ENCODE peak calls at places on chromosomes 2 and 18, in six cellular contexts. H is stomach, Q is heart left ventricle, M is tibial nerve, O is right lobe of liver, J is H54. X is an unnamed sample.

GRCh38 chr18:45687617-45688016 is 36.4 kb upstream of the SLC14A1 start:
- DNase-seq in H (no peak), Q (no peak), M (no peak), O (no peak), J (no peak), X (no peak)

GRCh38 chr2:95730813-95731212 is 139.0 kb downstream of the TRIM43 start:
- DNase-seq in H (no peak), Q (no peak), M (no peak), O (no peak), J (no peak), X (no peak)

GRCh38 chr18:44870631-44871502 is 190.2 kb downstream of the SETBP1 start:
- DNase-seq in H (peak), Q (no peak), M (no peak), O (no peak), J (no peak), X (no peak)

GRCh38 chr18:72868666-72869661 is 1.2 kb upstream of the NETO1 start:
- DNase-seq in H (no peak), Q (peak), M (no peak), O (no peak), J (no peak), X (no peak)

GRCh38 chr2:237156131-237156856 is 70.6 kb downstream of the COPS8 start:
- DNase-seq in H (no peak), Q (peak), M (peak), O (no peak), J (peak), X (peak)

GRCh38 chr2:236240228-236240990 is 23.8 kb downstream of the ASB18 start:
- DNase-seq in H (no peak), Q (no peak), M (no peak), O (no peak), J (no peak), X (no peak)

GRCh38 chr2:7899241-7899640 is 782.6 kb upstream of the ID2 start:
- DNase-seq in H (no peak), Q (no peak), M (no peak), O (no peak), J (no peak), X (no peak)

GRCh38 chr2:34731274-34731673 is 1132.2 kb upstream of the FAM98A start:
- DNase-seq in H (no peak), Q (no peak), M (no peak), O (no peak), J (no peak), X (no peak)

GRCh38 chr2:49162151-49162550 is 7.8 kb upstream of the FSHR start:
- DNase-seq in H (no peak), Q (no peak), M (no peak), O (no peak), J (no peak), X (no peak)

GRCh38 chr18:77115461-77115907 is 17.1 kb downstream of the MBP start:
- DNase-seq in H (no peak), Q (no peak), M (no peak), O (no peak), J (no peak), X (no peak)

GRCh38 chr18:11689972-11690570 is 1.0 kb downstream of the GNAL start:
- DNase-seq in H (no peak), Q (no peak), M (no peak), O (no peak), J (no peak), X (no peak)

GRCh38 chr2:143503280-143503679 is 374.1 kb downstream of the ARHGAP15 start:
- DNase-seq in H (no peak), Q (no peak), M (no peak), O (no peak), J (no peak), X (no peak)

GRCh38 chr2:230932556-230933511 is 7.8 kb upstream of the GPR55 start:
- DNase-seq in H (peak), Q (peak), M (peak), O (peak), J (no peak), X (no peak)

GRCh38 chr2:233974530-233975071 is 57.4 kb downstream of the TRPM8 start:
- DNase-seq in H (no peak), Q (no peak), M (peak), O (peak), J (peak), X (peak)

GRCh38 chr2:237281900-237282306 is 132.1 kb downstream of the COL6A3 start:
- DNase-seq in H (no peak), Q (no peak), M (no peak), O (no peak), J (no peak), X (no peak)

GRCh38 chr2:187581125-187581896 is 27.1 kb upstream of the TFPI start:
- DNase-seq in H (no peak), Q (no peak), M (peak), O (no peak), J (no peak), X (no peak)

GRCh38 chr18:13570856-13571495 is 155.4 kb downstream of the FAM210A start:
- DNase-seq in H (no peak), Q (no peak), M (no peak), O (no peak), J (no peak), X (no peak)

GRCh38 chr2:216081487-216082387 is at the start of the genes PECR and TMEM169:
- DNase-seq in H (peak), Q (peak), M (peak), O (peak), J (peak), X (peak)

GRCh38 chr2:108691447-108691846 is 27.8 kb upstream of the RANBP2 start:
- DNase-seq in H (no peak), Q (no peak), M (no peak), O (no peak), J (no peak), X (no peak)

GRCh38 chr2:3730646-3731045 is 27.3 kb downstream of the DCDC2C start:
- DNase-seq in H (no peak), Q (no peak), M (no peak), O (no peak), J (no peak), X (no peak)

GRCh38 chr2:56753182-56753581 is 569.4 kb downstream of the CCDC85A start:
- DNase-seq in H (no peak), Q (no peak), M (no peak), O (no peak), J (no peak), X (no peak)

GRCh38 chr2:19251554-19251953 is 106.9 kb downstream of the OSR1 start:
- DNase-seq in H (no peak), Q (no peak), M (no peak), O (no peak), J (no peak), X (no peak)

GRCh38 chr18:76505611-76506010 is 10.6 kb upstream of the ZNF516 start:
- DNase-seq in H (no peak), Q (no peak), M (no peak), O (no peak), J (no peak), X (no peak)

GRCh38 chr2:148687543-148687942 is 43.0 kb downstream of the EPC2 start:
- DNase-seq in H (no peak), Q (no peak), M (no peak), O (no peak), J (no peak), X (no peak)

GRCh38 chr2:48398285-48399135 is 131.4 kb upstream of the STON1 start:
- DNase-seq in H (no peak), Q (no peak), M (no peak), O (no peak), J (no peak), X (no peak)

GRCh38 chr2:88764141-88764849 is 72.8 kb downstream of the RPIA start:
- DNase-seq in H (no peak), Q (no peak), M (no peak), O (peak), J (no peak), X (no peak)

GRCh38 chr2:57182941-57183340 is 863.7 kb upstream of the VRK2 start:
- DNase-seq in H (no peak), Q (no peak), M (no peak), O (no peak), J (no peak), X (no peak)

GRCh38 chr2:212936572-212936971 is 214.8 kb downstream of the IKZF2 start:
- DNase-seq in H (no peak), Q (no peak), M (no peak), O (no peak), J (no peak), X (no peak)

GRCh38 chr18:56574827-56575226 is 63.6 kb downstream of the TXNL1 start:
- DNase-seq in H (peak), Q (no peak), M (no peak), O (no peak), J (no peak), X (peak)

GRCh38 chr18:24212939-24213338 is 74.1 kb downstream of the CABYR start:
- DNase-seq in H (no peak), Q (no peak), M (no peak), O (no peak), J (peak), X (no peak)

GRCh38 chr2:234137400-234138014 is 87.0 kb downstream of the SPP2 start:
- DNase-seq in H (no peak), Q (no peak), M (no peak), O (no peak), J (peak), X (no peak)

GRCh38 chr2:84965827-84966226 is 5.1 kb upstream of the KCMF1 start:
- DNase-seq in H (no peak), Q (no peak), M (no peak), O (no peak), J (no peak), X (no peak)

GRCh38 chr2:84970956-84971798 is at the start of gene KCMF1:
- DNase-seq in H (peak), Q (peak), M (peak), O (peak), J (peak), X (peak)

GRCh38 chr2:84969511-84970265 is 1.3 kb upstream of the KCMF1 start:
- DNase-seq in H (no peak), Q (no peak), M (no peak), O (no peak), J (no peak), X (peak)

GRCh38 chr2:84971799-84972790 is 1.1 kb downstream of the KCMF1 start:
- DNase-seq in H (peak), Q (peak), M (no peak), O (peak), J (no peak), X (peak)

GRCh38 chr2:84970266-84970955 is 550 bp upstream of the KCMF1 start:
- DNase-seq in H (peak), Q (peak), M (peak), O (peak), J (peak), X (peak)
- TF ChIP-seq POLR2A in H (no peak), Q (peak), M (peak), O (no peak), J (no peak), X (peak)

DNA sequence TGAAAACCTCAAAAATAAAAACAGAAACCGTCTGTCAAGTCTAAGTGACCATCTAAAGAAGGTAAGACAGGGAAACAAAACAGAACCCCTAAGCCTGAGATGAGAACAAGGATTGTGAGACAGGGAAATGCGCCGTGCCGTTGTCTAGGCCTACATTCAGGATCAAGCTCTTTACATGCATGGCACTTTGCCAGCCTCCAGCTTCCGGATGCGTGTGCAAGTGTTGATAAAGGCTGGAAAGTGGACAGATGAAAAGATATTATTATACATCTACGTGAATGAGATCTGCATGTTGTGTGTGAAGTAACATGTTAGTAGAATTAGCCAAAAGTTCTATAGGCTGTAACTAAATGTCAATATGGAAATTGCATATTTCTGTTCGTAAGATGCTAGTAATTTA is 28.6 kb upstream of the TMEM87B start:
- DNase-seq in H (no peak), Q (no peak), M (no peak), O (no peak), J (no peak), X (no peak)
- TF ChIP-seq POLR2A in H (no peak), Q (no peak), M (no peak), O (no peak), J (no peak), X (no peak)

GRCh38 chr18:58808349-58808748 is 56.3 kb upstream of the ZNF532 start:
- DNase-seq in H (no peak), Q (no peak), M (no peak), O (no peak), J (no peak), X (no peak)

GRCh38 chr18:58803978-58804377 is 60.7 kb upstream of the ZNF532 start:
- DNase-seq in H (no peak), Q (no peak), M (no peak), O (no peak), J (no peak), X (no peak)

GRCh38 chr18:58805482-58806187 is 59.0 kb upstream of the ZNF532 start:
- DNase-seq in H (no peak), Q (no peak), M (no peak), O (no peak), J (no peak), X (peak)

GRCh38 chr18:58807766-58808165 is 56.9 kb upstream of the ZNF532 start:
- DNase-seq in H (no peak), Q (no peak), M (no peak), O (no peak), J (no peak), X (no peak)

DNA sequence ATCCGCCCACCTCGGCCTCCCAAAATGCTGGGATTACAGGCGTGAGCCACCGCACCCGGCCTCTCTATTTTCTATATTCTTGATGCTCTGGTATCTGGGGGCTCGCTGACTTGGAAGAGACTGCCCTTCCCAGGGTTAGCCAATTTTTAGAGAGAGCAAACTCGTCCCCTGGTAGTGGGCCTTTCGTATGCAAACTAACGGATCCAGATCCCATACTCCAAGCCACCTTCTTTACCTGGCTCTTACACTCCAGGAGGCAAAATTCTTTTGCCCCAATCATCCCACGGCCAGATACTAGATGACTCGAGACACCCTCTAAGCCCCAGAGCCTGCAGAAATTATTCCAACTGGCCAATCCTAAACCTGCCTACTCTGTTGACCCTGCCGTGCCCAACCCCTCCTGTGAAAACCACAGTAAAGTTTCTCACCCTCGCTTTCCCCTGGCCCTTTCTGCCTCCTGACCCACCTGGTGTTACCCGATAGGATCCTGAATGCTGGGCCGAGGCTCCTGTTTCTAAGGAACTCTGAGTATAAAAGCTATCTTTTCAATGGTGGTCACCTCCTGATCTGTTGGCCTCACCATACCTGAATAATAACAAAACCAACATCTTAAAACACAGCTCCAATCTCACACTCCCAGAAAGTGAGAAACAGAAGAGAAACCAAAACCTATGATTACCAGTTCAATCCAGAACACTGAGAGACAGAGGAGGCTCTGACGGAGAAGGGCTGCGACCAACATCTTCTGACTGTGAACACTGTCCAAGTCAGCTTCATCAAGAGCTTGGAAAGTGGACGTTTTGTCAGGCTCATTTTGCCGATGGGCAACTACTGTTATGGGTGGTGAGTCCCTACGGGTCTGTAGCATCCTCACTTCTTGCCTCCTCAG is 57.6 kb upstream of the ZNF532 start:
- DNase-seq in H (no peak), Q (no peak), M (no peak), O (no peak), J (no peak), X (no peak)
- TF ChIP-seq POLR2A in H (no peak), Q (no peak), M (no peak), O (no peak), J (no peak), X (no peak)

GRCh38 chr2:69013123-69013836 is at the start of gene ANTXR1:
- DNase-seq in H (peak), Q (peak), M (peak), O (no peak), J (peak), X (peak)
- TF ChIP-seq POLR2A in H (no peak), Q (no peak), M (no peak), O (no peak), J (peak), X (no peak)

DNA sequence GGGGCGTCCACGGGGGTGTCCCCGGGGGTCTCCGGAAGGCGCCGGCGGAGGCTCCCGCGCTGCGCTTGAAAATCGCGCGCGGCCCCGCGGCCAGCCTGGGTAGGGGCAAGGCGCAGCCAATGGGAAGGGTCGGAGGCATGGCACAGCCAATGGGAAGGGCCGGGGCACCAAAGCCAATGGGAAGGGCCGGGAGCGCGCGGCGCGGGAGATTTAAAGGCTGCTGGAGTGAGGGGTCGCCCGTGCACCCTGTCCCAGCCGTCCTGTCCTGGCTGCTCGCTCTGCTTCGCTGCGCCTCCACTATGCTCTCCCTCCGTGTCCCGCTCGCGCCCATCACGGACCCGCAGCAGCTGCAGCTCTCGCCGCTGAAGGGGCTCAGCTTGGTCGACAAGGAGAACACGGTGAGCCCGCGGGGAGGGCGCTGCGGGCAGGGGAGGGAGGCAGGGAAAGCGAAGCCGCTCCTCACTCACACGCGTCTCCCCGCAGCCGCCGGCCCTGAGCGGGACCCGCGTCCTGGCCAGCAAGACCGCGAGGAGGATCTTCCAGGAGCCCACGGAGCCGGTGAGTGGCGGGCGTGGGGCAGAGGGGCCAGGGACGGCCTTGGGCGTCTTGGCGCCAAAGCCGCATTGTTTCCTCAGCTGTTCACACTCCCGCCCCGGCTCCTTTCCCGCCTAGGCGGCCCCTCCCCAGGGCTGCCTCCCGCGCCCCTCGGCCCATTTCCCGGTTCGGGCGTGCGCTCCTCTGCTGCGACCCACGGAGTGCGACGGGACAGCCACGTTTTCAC is at the start of gene RRM2:
- DNase-seq in H (peak), Q (peak), M (peak), O (peak), J (peak), X (peak)
- TF ChIP-seq POLR2A in H (no peak), Q (no peak), M (no peak), O (no peak), J (peak), X (no peak)

GRCh38 chr2:224837558-224837957 is 121.4 kb upstream of the CCDC195 start:
- DNase-seq in H (no peak), Q (no peak), M (no peak), O (no peak), J (peak), X (no peak)
- TF ChIP-seq POLR2A in H (no peak), Q (no peak), M (no peak), O (no peak), J (no peak), X (no peak)

GRCh38 chr18:58787750-58788149 is 76.9 kb upstream of the ZNF532 start:
- DNase-seq in H (no peak), Q (no peak), M (no peak), O (no peak), J (no peak), X (no peak)

GRCh38 chr18:58792086-58792485 is 72.6 kb upstream of the ZNF532 start:
- DNase-seq in H (peak), Q (no peak), M (no peak), O (no peak), J (no peak), X (no peak)

GRCh38 chr18:58788470-58788869 is 76.2 kb upstream of the ZNF532 start:
- DNase-seq in H (no peak), Q (no peak), M (no peak), O (no peak), J (no peak), X (no peak)

GRCh38 chr18:58789856-58790255 is 74.8 kb upstream of the ZNF532 start:
- DNase-seq in H (no peak), Q (no peak), M (peak), O (no peak), J (no peak), X (peak)

DNA sequence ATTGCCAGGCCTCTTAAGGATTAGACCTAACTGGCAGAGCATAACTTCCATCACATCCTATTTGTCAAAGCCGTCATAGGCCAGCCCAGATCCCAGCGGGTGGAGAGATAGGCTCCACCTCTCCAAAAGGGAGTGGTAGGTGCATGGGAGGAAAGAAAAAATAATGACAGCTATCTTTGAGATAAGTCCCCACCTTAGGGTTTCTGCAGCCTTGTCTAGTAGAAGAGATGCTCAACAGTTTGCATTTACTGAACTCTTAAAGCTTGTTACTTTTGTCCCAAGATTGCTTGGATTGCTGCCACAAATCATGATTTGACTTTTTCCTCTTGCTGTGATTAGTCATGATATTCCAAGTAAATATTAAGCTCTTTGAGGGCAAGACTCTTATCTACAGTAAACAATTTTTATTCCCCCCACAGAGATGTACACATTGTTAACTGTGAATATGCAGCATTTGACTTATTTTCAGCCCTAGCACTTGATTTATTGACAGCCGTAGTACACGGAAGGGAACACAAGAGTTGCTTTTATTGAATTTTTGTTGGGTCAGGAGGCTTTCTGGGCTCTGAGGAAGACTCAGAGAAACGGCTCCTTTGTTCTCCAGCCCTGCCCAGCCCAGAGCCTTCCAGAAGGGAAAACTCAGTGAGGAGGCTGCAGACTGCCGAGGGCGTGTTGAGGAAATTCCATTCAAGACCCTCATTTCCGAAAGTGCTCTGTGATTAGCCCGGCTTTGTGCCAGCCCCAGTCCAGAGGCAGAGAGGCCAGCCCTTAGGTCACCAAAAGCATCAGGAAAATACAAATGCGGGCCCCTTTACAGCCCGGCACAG is 75.5 kb upstream of the ZNF532 start:
- DNase-seq in H (peak), Q (peak), M (peak), O (no peak), J (no peak), X (peak)
- TF ChIP-seq POLR2A in H (no peak), Q (no peak), M (no peak), O (no peak), J (no peak), X (no peak)